ENCODE peak calls at places on chromosomes 4 and X, in four cellular contexts. B is hippocampal formation, J is GM12891, E is mesothelial cell of epicardium. S is an unnamed sample.

GRCh38 chrX:68534696-68535095 is 35.8 kb downstream of the YIPF6 start:
- DNase-seq in B (no peak), J (no peak), E (no peak), S (no peak)

GRCh38 chr4:76723373-76723772 is 174.6 kb downstream of the SOWAHB start:
- DNase-seq in B (no peak), J (no peak), E (no peak), S (no peak)

GRCh38 chrX:148049441-148049840 is 68.3 kb downstream of the FMR1NB start:
- DNase-seq in B (peak; percentile 38), J (no peak), E (no peak), S (no peak)

GRCh38 chr4:168636506-168637176 is 139.8 kb downstream of the PALLD start:
- DNase-seq in B (no peak), J (no peak), E (no peak), S (no peak)

GRCh38 chr4:81030061-81030616 is 369 bp upstream of the BMP3 start:
- DNase-seq in B (no peak), J (no peak), E (no peak), S (no peak)

GRCh38 chrX:130216312-130216711 is 44.5 kb downstream of the RAB33A start:
- DNase-seq in B (no peak), J (no peak), E (no peak), S (no peak)

GRCh38 chr4:87961993-87962791 is 13.3 kb upstream of the SPP1 start:
- DNase-seq in B (no peak), J (no peak), E (no peak), S (no peak)

GRCh38 chr4:168475745-168476144 is 4.5 kb downstream of the DDX60L start:
- DNase-seq in B (no peak), J (no peak), E (no peak), S (no peak)

GRCh38 chrX:110087485-110088356 is 84.8 kb downstream of the TMEM164 start:
- DNase-seq in B (no peak), J (no peak), E (no peak), S (no peak)

GRCh38 chr4:16129336-16129735 is 45.5 kb upstream of the PROM1 start:
- DNase-seq in B (no peak), J (no peak), E (no peak), S (no peak)

GRCh38 chr4:140806175-140806574 is 50.0 kb upstream of the TBC1D9 start:
- DNase-seq in B (no peak), J (no peak), E (no peak), S (no peak)

GRCh38 chr4:74548561-74548960 is 103.6 kb downstream of the AREG start:
- DNase-seq in B (no peak), J (no peak), E (no peak), S (no peak)

GRCh38 chrX:129779747-129780146 is at the start of gene SASH3:
- DNase-seq in B (no peak), J (no peak), E (no peak), S (no peak)

GRCh38 chr4:108008721-108009120 is 19.0 kb downstream of the HADH start:
- DNase-seq in B (no peak), J (no peak), E (no peak), S (no peak)

GRCh38 chr4:48841045-48841827 is 10.3 kb downstream of the OCIAD1 start:
- DNase-seq in B (no peak), J (no peak), E (no peak), S (no peak)

GRCh38 chr4:85147481-85148076 is 181.1 kb upstream of the WDFY3 start:
- DNase-seq in B (peak; percentile 79), J (peak; percentile 6), E (no peak), S (no peak)

GRCh38 chr4:8295471-8295870 is 25.9 kb downstream of the HTRA3 start:
- DNase-seq in B (no peak), J (no peak), E (no peak), S (no peak)

GRCh38 chr4:67198757-67199156 is 346.5 kb downstream of the CENPC start:
- DNase-seq in B (no peak), J (no peak), E (no peak), S (no peak)

GRCh38 chr4:48360285-48360965 is 19.1 kb downstream of the SLAIN2 start:
- DNase-seq in B (no peak), J (no peak), E (no peak), S (no peak)

GRCh38 chr4:101910786-101911373 is 120.3 kb downstream of the BANK1 start:
- DNase-seq in B (no peak), J (no peak), E (no peak), S (no peak)